ENCODE peak calls at places on chromosomes 7 and 10, in ten cellular contexts. One of them, this sample, is unnamed.
A peak's percentile ranks its signal among the peaks of the same experiment; 100 is the strongest.

GRCh38 chr7:43758029-43758860 is at the start of gene BLVRA:
- DNase-seq in coronary artery: peak; percentile 80
- DNase-seq in tibial nerve: peak; percentile 33
- DNase-seq in chondrocyte: no peak
- DNase-seq in fibroblast of pulmonary artery: peak; percentile 42
- DNase-seq in A673: peak; percentile 58
- DNase-seq in right atrium auricular region: no peak
- DNase-seq in A549: peak; percentile 90
- DNase-seq in endothelial cell: peak; percentile 55
- DNase-seq in GM12864: no peak
- DNase-seq in this sample: peak; percentile 60

GRCh38 chr7:116327751-116328150 is 117.4 kb downstream of the TES start:
- DNase-seq in coronary artery: no peak
- DNase-seq in chondrocyte: no peak
- DNase-seq in A549: no peak
- DNase-seq in endothelial cell: no peak
- DNase-seq in A673: no peak
- DNase-seq in right atrium auricular region: no peak
- DNase-seq in GM12864: no peak
- DNase-seq in tibial nerve: no peak
- DNase-seq in fibroblast of pulmonary artery: peak; percentile 88
- DNase-seq in this sample: no peak

GRCh38 chr7:87702326-87702725 is 74.1 kb downstream of the RUNDC3B start:
- DNase-seq in GM12864: no peak
- DNase-seq in coronary artery: no peak
- DNase-seq in fibroblast of pulmonary artery: peak; percentile 31
- DNase-seq in endothelial cell: no peak
- DNase-seq in chondrocyte: no peak
- DNase-seq in A673: no peak
- DNase-seq in tibial nerve: no peak
- DNase-seq in A549: no peak
- DNase-seq in right atrium auricular region: no peak
- DNase-seq in this sample: no peak

GRCh38 chr10:51170518-51171245 is 96.4 kb downstream of the PRKG1 start:
- DNase-seq in chondrocyte: no peak
- DNase-seq in fibroblast of pulmonary artery: peak; percentile 4
- DNase-seq in tibial nerve: no peak
- DNase-seq in coronary artery: no peak
- DNase-seq in right atrium auricular region: no peak
- DNase-seq in A673: no peak
- DNase-seq in GM12864: no peak
- DNase-seq in A549: no peak
- DNase-seq in endothelial cell: no peak
- DNase-seq in this sample: no peak

GRCh38 chr7:123773499-123773898 is 24.7 kb upstream of the WASL start:
- DNase-seq in fibroblast of pulmonary artery: no peak
- DNase-seq in A673: no peak
- DNase-seq in endothelial cell: no peak
- DNase-seq in GM12864: no peak
- DNase-seq in chondrocyte: no peak
- DNase-seq in A549: no peak
- DNase-seq in tibial nerve: no peak
- DNase-seq in coronary artery: no peak
- DNase-seq in right atrium auricular region: no peak
- DNase-seq in this sample: no peak

GRCh38 chr7:66628361-66629221 is at the start of gene KCTD7:
- DNase-seq in A673: peak; percentile 97
- DNase-seq in tibial nerve: peak; percentile 94
- DNase-seq in A549: peak; percentile 96
- DNase-seq in endothelial cell: peak; percentile 96
- DNase-seq in right atrium auricular region: peak; percentile 98
- DNase-seq in GM12864: peak; percentile 85
- DNase-seq in coronary artery: peak; percentile 100
- DNase-seq in fibroblast of pulmonary artery: peak; percentile 98
- DNase-seq in chondrocyte: peak; percentile 100
- DNase-seq in this sample: peak; percentile 96

GRCh38 chr10:120017731-120018130 is 125.2 kb downstream of the SEC23IP start:
- DNase-seq in GM12864: no peak
- DNase-seq in coronary artery: no peak
- DNase-seq in tibial nerve: no peak
- DNase-seq in endothelial cell: no peak
- DNase-seq in fibroblast of pulmonary artery: no peak
- DNase-seq in A549: no peak
- DNase-seq in chondrocyte: no peak
- DNase-seq in A673: no peak
- DNase-seq in right atrium auricular region: no peak
- DNase-seq in this sample: no peak

GRCh38 chr7:129949292-129950133 is 3.2 kb downstream of the UBE2H start:
- DNase-seq in right atrium auricular region: no peak
- DNase-seq in tibial nerve: no peak
- DNase-seq in A549: no peak
- DNase-seq in GM12864: no peak
- DNase-seq in coronary artery: no peak
- DNase-seq in A673: peak; percentile 76
- DNase-seq in chondrocyte: no peak
- DNase-seq in fibroblast of pulmonary artery: peak; percentile 90
- DNase-seq in endothelial cell: peak; percentile 14
- DNase-seq in this sample: no peak

GRCh38 chr10:69418052-69418752 is 1.5 kb upstream of the TACR2 start:
- DNase-seq in GM12864: no peak
- DNase-seq in tibial nerve: no peak
- DNase-seq in coronary artery: no peak
- DNase-seq in right atrium auricular region: no peak
- DNase-seq in chondrocyte: no peak
- DNase-seq in A549: no peak
- DNase-seq in fibroblast of pulmonary artery: no peak
- DNase-seq in endothelial cell: no peak
- DNase-seq in A673: no peak
- DNase-seq in this sample: no peak

GRCh38 chr10:7269988-7270387 is 140.8 kb downstream of the SFMBT2 start:
- DNase-seq in fibroblast of pulmonary artery: no peak
- DNase-seq in A673: no peak
- DNase-seq in coronary artery: no peak
- DNase-seq in A549: no peak
- DNase-seq in right atrium auricular region: no peak
- DNase-seq in GM12864: no peak
- DNase-seq in chondrocyte: no peak
- DNase-seq in endothelial cell: no peak
- DNase-seq in tibial nerve: no peak
- DNase-seq in this sample: no peak

GRCh38 chr7:50835156-50835555 is 52.5 kb upstream of the GRB10 start:
- DNase-seq in GM12864: no peak
- DNase-seq in tibial nerve: no peak
- DNase-seq in A673: no peak
- DNase-seq in fibroblast of pulmonary artery: no peak
- DNase-seq in chondrocyte: no peak
- DNase-seq in A549: no peak
- DNase-seq in endothelial cell: no peak
- DNase-seq in coronary artery: no peak
- DNase-seq in right atrium auricular region: no peak
- DNase-seq in this sample: no peak

GRCh38 chr7:16564909-16565426 is 38.3 kb downstream of the LRRC72 start:
- DNase-seq in coronary artery: no peak
- DNase-seq in right atrium auricular region: no peak
- DNase-seq in endothelial cell: no peak
- DNase-seq in chondrocyte: no peak
- DNase-seq in A549: peak; percentile 59
- DNase-seq in tibial nerve: no peak
- DNase-seq in A673: peak; percentile 64
- DNase-seq in fibroblast of pulmonary artery: peak; percentile 73
- DNase-seq in GM12864: no peak
- DNase-seq in this sample: no peak

GRCh38 chr10:110511734-110512449 is 14.2 kb downstream of the DUSP5 start:
- DNase-seq in right atrium auricular region: no peak
- DNase-seq in coronary artery: no peak
- DNase-seq in tibial nerve: no peak
- DNase-seq in endothelial cell: no peak
- DNase-seq in A549: no peak
- DNase-seq in A673: peak; percentile 70
- DNase-seq in GM12864: no peak
- DNase-seq in fibroblast of pulmonary artery: peak; percentile 80
- DNase-seq in chondrocyte: no peak
- DNase-seq in this sample: no peak

GRCh38 chr7:121530251-121531174 is 134.4 kb upstream of the FAM3C start:
- DNase-seq in A549: peak; percentile 13
- DNase-seq in endothelial cell: no peak
- DNase-seq in chondrocyte: no peak
- DNase-seq in right atrium auricular region: peak; percentile 59
- DNase-seq in coronary artery: no peak
- DNase-seq in GM12864: peak; percentile 97
- DNase-seq in A673: peak; percentile 96
- DNase-seq in fibroblast of pulmonary artery: peak; percentile 97
- DNase-seq in tibial nerve: no peak
- DNase-seq in this sample: peak; percentile 62

GRCh38 chr7:41733063-41733398 is 30.1 kb upstream of the INHBA start:
- DNase-seq in fibroblast of pulmonary artery: no peak
- DNase-seq in right atrium auricular region: no peak
- DNase-seq in coronary artery: no peak
- DNase-seq in A549: no peak
- DNase-seq in endothelial cell: no peak
- DNase-seq in GM12864: no peak
- DNase-seq in A673: no peak
- DNase-seq in tibial nerve: no peak
- DNase-seq in chondrocyte: no peak
- DNase-seq in this sample: no peak

GRCh38 chr10:95242581-95243317 is 48.1 kb downstream of the PDLIM1 start:
- DNase-seq in coronary artery: no peak
- DNase-seq in A673: peak; percentile 43
- DNase-seq in A549: peak; percentile 72
- DNase-seq in chondrocyte: no peak
- DNase-seq in GM12864: no peak
- DNase-seq in tibial nerve: no peak
- DNase-seq in endothelial cell: peak; percentile 68
- DNase-seq in right atrium auricular region: peak; percentile 55
- DNase-seq in fibroblast of pulmonary artery: peak; percentile 66
- DNase-seq in this sample: no peak

GRCh38 chr7:123635551-123636359 is 19.9 kb upstream of the LMOD2 start:
- DNase-seq in GM12864: no peak
- DNase-seq in fibroblast of pulmonary artery: peak; percentile 81
- DNase-seq in endothelial cell: no peak
- DNase-seq in A549: peak; percentile 13
- DNase-seq in chondrocyte: no peak
- DNase-seq in right atrium auricular region: no peak
- DNase-seq in A673: peak; percentile 54
- DNase-seq in tibial nerve: no peak
- DNase-seq in coronary artery: no peak
- DNase-seq in this sample: no peak

GRCh38 chr10:4062072-4062471 is 277.1 kb upstream of the KLF6 start:
- DNase-seq in tibial nerve: no peak
- DNase-seq in fibroblast of pulmonary artery: no peak
- DNase-seq in A549: no peak
- DNase-seq in right atrium auricular region: no peak
- DNase-seq in coronary artery: no peak
- DNase-seq in chondrocyte: no peak
- DNase-seq in GM12864: no peak
- DNase-seq in A673: no peak
- DNase-seq in endothelial cell: no peak
- DNase-seq in this sample: no peak

GRCh38 chr7:105136221-105136620 is 122.2 kb downstream of the KMT2E start:
- DNase-seq in coronary artery: no peak
- DNase-seq in fibroblast of pulmonary artery: no peak
- DNase-seq in GM12864: no peak
- DNase-seq in right atrium auricular region: no peak
- DNase-seq in A549: no peak
- DNase-seq in endothelial cell: no peak
- DNase-seq in tibial nerve: no peak
- DNase-seq in A673: peak; percentile 10
- DNase-seq in chondrocyte: no peak
- DNase-seq in this sample: no peak
- TF ChIP-seq CTCF in coronary artery: no peak
- TF ChIP-seq CTCF in fibroblast of pulmonary artery: peak; percentile 23
- TF ChIP-seq CTCF in GM12864: no peak
- TF ChIP-seq CTCF in right atrium auricular region: no peak
- TF ChIP-seq CTCF in A549: no peak
- TF ChIP-seq CTCF in endothelial cell: no peak
- TF ChIP-seq CTCF in tibial nerve: no peak
- TF ChIP-seq CTCF in A673: peak; percentile 23
- TF ChIP-seq CTCF in chondrocyte: peak; percentile 33
- TF ChIP-seq CTCF in this sample: no peak

DNA sequence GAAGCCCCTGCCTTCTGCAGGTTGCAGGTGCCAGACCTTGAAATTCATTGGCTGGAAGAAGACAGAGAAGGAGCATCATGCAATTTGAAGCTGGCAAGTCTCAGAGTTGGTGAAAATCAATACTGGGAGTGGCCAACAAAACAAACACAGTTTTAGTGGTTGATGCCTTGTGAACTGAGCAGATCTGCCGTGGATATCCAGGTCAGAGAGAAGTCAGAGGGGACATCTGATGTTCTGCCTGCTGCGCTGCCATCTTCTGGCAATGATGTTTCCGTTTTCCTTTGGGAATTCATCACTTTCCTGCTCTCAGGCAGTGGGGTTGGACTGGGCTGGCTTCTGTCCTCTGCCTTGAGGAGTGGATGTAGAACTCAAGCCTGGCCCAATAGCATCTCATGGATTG is 132.0 kb downstream of the RPS24 start:
- DNase-seq in right atrium auricular region: no peak
- DNase-seq in A673: no peak
- DNase-seq in endothelial cell: peak; percentile 29
- DNase-seq in fibroblast of pulmonary artery: no peak
- DNase-seq in A549: no peak
- DNase-seq in GM12864: no peak
- DNase-seq in chondrocyte: no peak
- DNase-seq in coronary artery: no peak
- DNase-seq in tibial nerve: no peak
- DNase-seq in this sample: no peak
- TF ChIP-seq CTCF in right atrium auricular region: no peak
- TF ChIP-seq CTCF in A673: peak; percentile 29
- TF ChIP-seq CTCF in endothelial cell: no peak
- TF ChIP-seq CTCF in fibroblast of pulmonary artery: no peak
- TF ChIP-seq CTCF in A549: peak; percentile 28
- TF ChIP-seq CTCF in GM12864: no peak
- TF ChIP-seq CTCF in chondrocyte: peak; percentile 51
- TF ChIP-seq CTCF in coronary artery: no peak
- TF ChIP-seq CTCF in tibial nerve: no peak
- TF ChIP-seq CTCF in this sample: no peak

DNA sequence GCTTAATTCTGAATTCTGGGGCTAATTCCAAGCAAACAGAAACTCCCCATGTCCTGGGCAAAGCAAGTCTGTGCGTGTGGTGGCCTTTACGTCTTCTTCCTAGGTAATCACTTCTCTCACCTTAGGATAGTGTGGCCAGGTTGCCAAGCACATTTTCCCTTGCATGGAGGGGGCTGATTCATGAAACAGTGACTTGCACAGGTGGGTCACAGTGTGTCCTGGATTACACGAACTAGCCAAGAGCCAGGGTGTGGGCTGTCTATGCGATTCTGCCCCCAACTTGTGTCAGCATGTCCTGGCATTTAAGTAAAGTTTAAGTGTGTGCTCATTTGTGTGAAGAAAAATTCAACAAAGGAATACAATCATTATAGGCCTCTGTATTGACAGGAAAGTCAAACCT is 18.5 kb upstream of the SEM1 start:
- DNase-seq in right atrium auricular region: no peak
- DNase-seq in endothelial cell: no peak
- DNase-seq in A549: no peak
- DNase-seq in coronary artery: no peak
- DNase-seq in GM12864: no peak
- DNase-seq in A673: no peak
- DNase-seq in fibroblast of pulmonary artery: no peak
- DNase-seq in tibial nerve: no peak
- DNase-seq in chondrocyte: no peak
- DNase-seq in this sample: no peak
- TF ChIP-seq CTCF in right atrium auricular region: no peak
- TF ChIP-seq CTCF in endothelial cell: no peak
- TF ChIP-seq CTCF in A549: no peak
- TF ChIP-seq CTCF in coronary artery: no peak
- TF ChIP-seq CTCF in GM12864: no peak
- TF ChIP-seq CTCF in A673: no peak
- TF ChIP-seq CTCF in fibroblast of pulmonary artery: no peak
- TF ChIP-seq CTCF in tibial nerve: no peak
- TF ChIP-seq CTCF in chondrocyte: no peak
- TF ChIP-seq CTCF in this sample: no peak

GRCh38 chr7:30682131-30683083 is at the start of gene CRHR2:
- DNase-seq in right atrium auricular region: no peak
- DNase-seq in A673: peak; percentile 10
- DNase-seq in endothelial cell: peak; percentile 52
- DNase-seq in chondrocyte: no peak
- DNase-seq in GM12864: no peak
- DNase-seq in fibroblast of pulmonary artery: no peak
- DNase-seq in tibial nerve: no peak
- DNase-seq in A549: peak; percentile 20
- DNase-seq in coronary artery: no peak
- DNase-seq in this sample: peak; percentile 24
- TF ChIP-seq CTCF in right atrium auricular region: peak; percentile 69
- TF ChIP-seq CTCF in A673: peak; percentile 54
- TF ChIP-seq CTCF in endothelial cell: peak; percentile 42
- TF ChIP-seq CTCF in chondrocyte: peak; percentile 72
- TF ChIP-seq CTCF in GM12864: peak; percentile 20
- TF ChIP-seq CTCF in fibroblast of pulmonary artery: peak; percentile 6
- TF ChIP-seq CTCF in tibial nerve: peak; percentile 14
- TF ChIP-seq CTCF in A549: peak; percentile 8
- TF ChIP-seq CTCF in coronary artery: no peak
- TF ChIP-seq CTCF in this sample: peak; percentile 30